ENCODE peak calls at places on chromosomes 1 and 21, in ten cellular contexts. X is stomach, E is heart left ventricle, K is PC-3, N is Karpas-422, D is astrocyte, Q is prostate gland, I is adrenal gland, T is lung, H is thyroid gland. V is an unnamed sample.

GRCh38 chr1:29854700-29855276 is 618.5 kb downstream of the PTPRU start:
- DNase-seq in D (no peak), K (peak; percentile 13), T (no peak), E (no peak), N (no peak), I (no peak), X (no peak), H (no peak), Q (no peak), V (no peak)

GRCh38 chr1:160768295-160768657 is 27.7 kb upstream of the LY9 start:
- DNase-seq in X (peak; percentile 58), T (no peak), H (peak; percentile 17), Q (no peak), D (no peak), E (no peak), I (peak; percentile 51), K (peak; percentile 61), N (peak; percentile 89), V (no peak)

GRCh38 chr1:184636156-184636448 is 118.6 kb downstream of the EDEM3 start:
- DNase-seq in H (no peak), E (no peak), K (no peak), N (no peak), D (no peak), X (no peak), I (no peak), T (no peak), Q (no peak), V (no peak)

GRCh38 chr21:38311765-38312164 is 55.0 kb downstream of the KCNJ15 start:
- DNase-seq in T (no peak), K (no peak), D (peak; percentile 64), X (no peak), Q (no peak), I (no peak), N (no peak), E (no peak), H (peak; percentile 67), V (no peak)

GRCh38 chr1:84853743-84854721 is 39.0 kb downstream of the LPAR3 start:
- DNase-seq in X (no peak), H (no peak), T (no peak), K (peak; percentile 97), E (no peak), N (no peak), Q (no peak), D (peak; percentile 77), I (no peak), V (peak; percentile 20)

GRCh38 chr1:155183775-155184221 is 10.1 kb downstream of the TRIM46 start:
- DNase-seq in E (no peak), D (no peak), I (no peak), K (no peak), X (no peak), N (no peak), T (no peak), Q (no peak), H (no peak), V (no peak)

GRCh38 chr1:47705517-47706130 is 267.8 kb downstream of the FOXD2 start:
- DNase-seq in K (no peak), N (no peak), Q (no peak), E (no peak), X (no peak), T (no peak), I (no peak), H (no peak), D (no peak), V (no peak)

GRCh38 chr1:34460193-34460592 is 283.5 kb downstream of the C1orf94 start:
- DNase-seq in Q (no peak), N (peak; percentile 83), X (peak; percentile 33), T (peak; percentile 44), H (peak; percentile 29), I (peak; percentile 67), D (no peak), K (peak; percentile 61), E (no peak), V (peak; percentile 9)

GRCh38 chr21:46599251-46599572 is 5.7 kb downstream of the S100B start:
- DNase-seq in T (no peak), I (peak; percentile 68), Q (no peak), E (peak; percentile 45), D (peak; percentile 92), N (no peak), K (no peak), X (no peak), H (peak; percentile 23), V (no peak)

GRCh38 chr1:53656062-53656915 is 82.7 kb downstream of the GLIS1 start:
- DNase-seq in K (no peak), X (no peak), T (no peak), N (no peak), H (no peak), I (no peak), E (no peak), Q (no peak), D (peak; percentile 82), V (no peak)

GRCh38 chr1:21573971-21574458 is 64.8 kb downstream of the ALPL start:
- DNase-seq in N (peak; percentile 86), Q (peak; percentile 81), D (peak; percentile 67), X (peak; percentile 80), E (peak; percentile 92), I (peak; percentile 87), T (peak; percentile 58), H (peak; percentile 90), K (peak; percentile 79), V (peak; percentile 75)

GRCh38 chr1:32470991-32471694 is 6.3 kb downstream of the ZBTB8B start:
- DNase-seq in X (no peak), E (no peak), K (no peak), T (no peak), D (no peak), Q (no peak), H (no peak), I (no peak), N (peak; percentile 73), V (peak; percentile 37)

DNA sequence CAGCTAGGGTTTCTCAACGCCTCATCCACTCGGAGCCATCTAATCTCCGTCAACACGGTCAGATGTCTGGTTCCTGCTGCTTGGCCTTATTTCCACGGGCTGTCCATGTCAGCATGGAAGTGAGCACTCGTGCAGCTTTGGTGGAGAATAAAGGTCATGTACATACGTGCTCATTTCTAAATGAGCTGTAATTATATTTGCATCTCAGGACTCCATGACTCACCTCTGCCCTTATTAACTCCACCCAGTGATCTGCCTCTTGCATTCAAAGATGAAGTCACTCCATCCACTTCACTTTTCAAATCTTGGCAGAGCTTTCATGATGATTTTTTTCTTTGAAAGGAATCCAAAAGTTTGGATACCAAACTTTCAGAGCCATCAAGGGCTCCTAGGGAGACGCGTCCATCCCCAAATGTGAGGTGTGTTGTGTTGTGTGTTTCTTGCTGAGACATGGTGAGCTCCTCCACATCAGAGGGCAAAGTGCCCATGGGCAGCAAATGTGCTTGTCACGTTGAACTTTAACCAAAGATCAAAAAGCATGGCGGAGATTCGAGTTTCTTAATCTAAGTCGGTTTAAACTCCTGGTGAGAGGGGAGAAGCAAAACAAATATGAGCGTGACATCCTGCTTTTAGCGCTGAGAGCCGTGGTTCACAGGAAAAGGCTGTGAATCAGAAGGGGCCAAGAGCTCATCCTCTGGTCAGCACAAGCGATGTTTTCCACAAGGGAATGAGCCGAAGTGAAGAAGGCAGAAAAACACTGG is 68.6 kb upstream of the ERRFI1 start:
- DNase-seq in Q (no peak), K (peak; percentile 72), E (no peak), H (no peak), N (no peak), X (no peak), I (no peak), T (no peak), D (peak; percentile 85), V (peak; percentile 53)
- H3K4me3 ChIP-seq in Q (no peak overlapping the region), K (no peak overlapping the region), E (no peak overlapping the region), H (no peak overlapping the region), N (no peak overlapping the region), X (no peak overlapping the region), I (no peak overlapping the region), T (no peak overlapping the region), D (no peak overlapping the region), V (no peak overlapping the region)

GRCh38 chr1:905071-905749 is 18.5 kb upstream of the SAMD11 start:
- DNase-seq in E (peak; percentile 72), I (peak; percentile 53), H (peak; percentile 43), X (peak; percentile 35), D (peak; percentile 24), K (no peak), N (peak; percentile 75), Q (peak; percentile 17), T (peak; percentile 29), V (no peak)
- H3K27me3 ChIP-seq in E (peaks cover 10% of the 10 kb centered on the region), I (peaks cover 11% of the 10 kb centered on the region), H (no peaks in the 10 kb centered on the region), X (no peaks in the 10 kb centered on the region), D (no peaks in the 10 kb centered on the region), K (no peaks in the 10 kb centered on the region), N (no peaks in the 10 kb centered on the region), Q (peaks cover 5% of the 10 kb centered on the region), T (no peaks in the 10 kb centered on the region), V (no peaks in the 10 kb centered on the region)

GRCh38 chr1:211975152-211975941 is 60.0 kb downstream of the INTS7 start:
- DNase-seq in K (no peak), X (no peak), N (no peak), T (no peak), H (no peak), I (no peak), D (no peak), Q (no peak), E (no peak), V (no peak)
- H3K4me3 ChIP-seq in K (no peak overlapping the region), X (no peak overlapping the region), N (no peak overlapping the region), T (no peak overlapping the region), H (no peak overlapping the region), I (no peak overlapping the region), D (no peak overlapping the region), Q (no peak overlapping the region), E (no peak overlapping the region), V (no peak overlapping the region)

GRCh38 chr1:156245451-156246232 is 2.2 kb downstream of the PAQR6 start:
- DNase-seq in H (peak; percentile 37), I (peak; percentile 32), Q (no peak), K (no peak), N (no peak), X (peak; percentile 42), E (no peak), D (no peak), T (no peak), V (no peak)

GRCh38 chr1:156244712-156245111 is 2.7 kb downstream of the BGLAP start:
- DNase-seq in Q (no peak), D (no peak), T (no peak), I (no peak), K (no peak), X (no peak), E (no peak), H (no peak), N (no peak), V (no peak)

GRCh38 chr1:156247460-156248322 is at the start of gene PAQR6:
- DNase-seq in K (no peak), D (no peak), X (peak; percentile 58), Q (no peak), T (no peak), I (peak; percentile 31), H (no peak), E (peak; percentile 48), N (no peak), V (no peak)

GRCh38 chr1:156246762-156247459 is 945 bp downstream of the PAQR6 start:
- DNase-seq in E (no peak), Q (no peak), H (no peak), T (no peak), D (no peak), N (no peak), K (no peak), X (peak; percentile 36), I (no peak), V (peak; percentile 56)

DNA sequence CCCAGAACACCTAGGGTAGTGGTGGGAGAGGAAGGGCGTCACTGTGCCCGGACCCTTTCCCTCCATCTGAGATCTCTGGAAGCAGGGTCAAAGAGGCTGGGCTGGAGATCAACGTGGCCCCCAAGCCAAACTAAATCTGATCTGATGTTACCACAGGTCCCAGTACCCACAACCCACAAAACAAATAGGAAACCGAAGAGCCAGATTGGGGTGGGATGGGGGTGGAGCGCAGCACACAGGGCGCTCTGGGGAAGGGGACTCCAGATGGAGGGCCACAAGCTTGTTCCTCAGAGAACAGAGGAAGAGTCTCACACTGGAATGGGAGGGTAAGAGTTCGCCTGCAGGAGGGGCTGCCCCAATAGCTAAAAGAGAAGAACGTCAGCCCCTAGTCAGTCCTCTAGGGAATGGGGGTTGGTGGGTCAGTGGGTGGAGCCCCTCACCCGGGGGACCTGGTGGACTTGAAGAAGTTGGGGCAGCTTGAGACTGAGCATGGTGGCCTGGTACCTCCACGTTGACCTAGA is 1.6 kb downstream of the PAQR6 start:
- DNase-seq in N (no peak), Q (no peak), E (no peak), X (no peak), K (no peak), H (no peak), D (no peak), I (no peak), T (no peak), V (no peak)
- H3K27me3 ChIP-seq in N (no peaks in the 10 kb centered on the region), Q (no peaks in the 10 kb centered on the region), E (peaks cover 6% of the 10 kb centered on the region), X (no peaks in the 10 kb centered on the region), K (no peaks in the 10 kb centered on the region), H (no peaks in the 10 kb centered on the region), D (peaks cover 2% of the 10 kb centered on the region), I (no peaks in the 10 kb centered on the region), T (no peaks in the 10 kb centered on the region), V (no peaks in the 10 kb centered on the region)

V was measured in MG63.